ENCODE peak calls at places on chromosomes 13 and 19, in eight cellular contexts. C is T-helper 2 cell, E is iPS-NIHi11, K is amygdala, W is NCI-H1092 treated with DMSO at 0.1 percent for 48 hours, G is stomach, N is anterior cingulate cortex, A is astrocyte of the hippocampus. Y is an unnamed sample.

GRCh38 chr19:32872391-32872790 is 2.8 kb upstream of the SLC7A9 start:
- DNase-seq in C (no peak), E (no peak), K (no peak), W (no peak), G (no peak), N (no peak), A (no peak), Y (no peak)

GRCh38 chr13:32205426-32206096 is 109.6 kb downstream of the ZAR1L start:
- DNase-seq in C (no peak), E (no peak), K (no peak), W (peak), G (no peak), N (no peak), A (no peak), Y (no peak)

GRCh38 chr19:12994701-12995595 is at the start of gene NFIX:
- DNase-seq in C (peak), E (peak), K (no peak), W (no peak), G (peak), N (no peak), A (peak), Y (no peak)

GRCh38 chr19:33467851-33468250 is 53.7 kb downstream of the PEPD start:
- DNase-seq in C (no peak), E (no peak), K (no peak), W (no peak), G (no peak), N (no peak), A (no peak), Y (no peak)

GRCh38 chr13:83312194-83312593 is 570.1 kb downstream of the SLITRK1 start:
- DNase-seq in C (no peak), E (no peak), K (no peak), W (no peak), G (no peak), N (no peak), A (peak), Y (no peak)

GRCh38 chr19:33755314-33756020 is 41.2 kb upstream of the KCTD15 start:
- DNase-seq in C (no peak), E (no peak), K (no peak), W (no peak), G (no peak), N (no peak), A (no peak), Y (no peak)

GRCh38 chr19:10805075-10805757 is 30.8 kb downstream of the TMED1 start:
- DNase-seq in C (no peak), E (no peak), K (no peak), W (no peak), G (peak), N (no peak), A (no peak), Y (no peak)

GRCh38 chr19:5076440-5077208 is 107.7 kb downstream of the KDM4B start:
- DNase-seq in C (no peak), E (no peak), K (no peak), W (no peak), G (no peak), N (no peak), A (no peak), Y (no peak)

GRCh38 chr13:110012102-110012739 is 225.8 kb upstream of the IRS2 start:
- DNase-seq in C (no peak), E (no peak), K (no peak), W (no peak), G (no peak), N (no peak), A (peak), Y (peak)

GRCh38 chr19:34734601-34735103 is 609 bp downstream of the ZNF181 start:
- DNase-seq in C (no peak), E (no peak), K (no peak), W (no peak), G (no peak), N (no peak), A (no peak), Y (no peak)

GRCh38 chr13:72586519-72586918 is 140.9 kb downstream of the MZT1 start:
- DNase-seq in C (no peak), E (no peak), K (no peak), W (no peak), G (no peak), N (no peak), A (peak), Y (no peak)

GRCh38 chr13:51714663-51715168 is 89.2 kb downstream of the DHRS12 start:
- DNase-seq in C (no peak), E (no peak), K (no peak), W (no peak), G (no peak), N (no peak), A (peak), Y (no peak)

GRCh38 chr19:44757735-44758505 is 9.4 kb downstream of the BCL3 start:
- DNase-seq in C (no peak), E (peak), K (no peak), W (no peak), G (peak), N (no peak), A (peak), Y (peak)

GRCh38 chr13:52767949-52768516 is 28.4 kb upstream of the CNMD start:
- DNase-seq in C (no peak), E (no peak), K (no peak), W (no peak), G (no peak), N (no peak), A (no peak), Y (no peak)

GRCh38 chr19:38838986-38839761 is 7.6 kb upstream of the ECH1 start:
- DNase-seq in C (no peak), E (no peak), K (no peak), W (no peak), G (no peak), N (no peak), A (no peak), Y (no peak)

GRCh38 chr13:110116072-110116487 is 190.9 kb downstream of the COL4A1 start:
- DNase-seq in C (peak), E (peak), K (no peak), W (no peak), G (peak), N (no peak), A (no peak), Y (peak)

GRCh38 chr19:44573647-44574046 is 39.7 kb upstream of the IGSF23 start:
- DNase-seq in C (no peak), E (no peak), K (no peak), W (no peak), G (no peak), N (no peak), A (no peak), Y (no peak)

GRCh38 chr19:16052353-16052752 is 23.9 kb upstream of the TPM4 start:
- DNase-seq in C (no peak), E (no peak), K (no peak), W (no peak), G (no peak), N (no peak), A (no peak), Y (no peak)

GRCh38 chr13:103898481-103898880 is 832.3 kb upstream of the SLC10A2 start:
- DNase-seq in C (no peak), E (no peak), K (no peak), W (no peak), G (no peak), N (no peak), A (no peak), Y (peak)

GRCh38 chr13:21148557-21149258 is 27.6 kb downstream of the SKA3 start:
- DNase-seq in C (no peak), E (no peak), K (no peak), W (no peak), G (no peak), N (no peak), A (no peak), Y (no peak)

GRCh38 chr19:4523306-4524110 is 5.2 kb upstream of the PLIN4 start:
- DNase-seq in C (no peak), E (peak), K (no peak), W (no peak), G (peak), N (no peak), A (peak), Y (no peak)

GRCh38 chr13:31862828-31863227 is 123.5 kb downstream of the RXFP2 start:
- DNase-seq in C (no peak), E (no peak), K (no peak), W (no peak), G (no peak), N (no peak), A (no peak), Y (no peak)

GRCh38 chr13:103140001-103140671 is 73.9 kb upstream of the SLC10A2 start:
- DNase-seq in C (no peak), E (peak), K (no peak), W (peak), G (no peak), N (no peak), A (peak), Y (peak)

GRCh38 chr19:55341191-55342043 is 1.7 kb downstream of the KMT5C start:
- DNase-seq in C (peak), E (peak), K (no peak), W (no peak), G (peak), N (peak), A (peak), Y (no peak)

GRCh38 chr19:34066007-34066656 is 106.2 kb upstream of the LSM14A start:
- DNase-seq in C (no peak), E (no peak), K (no peak), W (no peak), G (no peak), N (no peak), A (no peak), Y (no peak)

GRCh38 chr13:73075546-73075945 is 16.7 kb downstream of the KLF5 start:
- DNase-seq in C (no peak), E (peak), K (no peak), W (no peak), G (peak), N (no peak), A (no peak), Y (no peak)

GRCh38 chr13:61192826-61193225 is 222.8 kb downstream of the PCDH20 start:
- DNase-seq in C (no peak), E (no peak), K (no peak), W (no peak), G (no peak), N (no peak), A (no peak), Y (no peak)

GRCh38 chr13:109145631-109146030 is 516.2 kb downstream of the MYO16 start:
- DNase-seq in C (no peak), E (peak), K (no peak), W (peak), G (peak), N (no peak), A (peak), Y (peak)

GRCh38 chr13:46896346-46897138 is at the start of gene HTR2A:
- DNase-seq in C (no peak), E (no peak), K (no peak), W (no peak), G (peak), N (peak), A (peak), Y (no peak)

GRCh38 chr19:35408284-35409171 is 37.7 kb downstream of the GPR42 start:
- DNase-seq in C (no peak), E (no peak), K (no peak), W (no peak), G (no peak), N (no peak), A (no peak), Y (no peak)

GRCh38 chr13:39941236-39941635 is 285.8 kb downstream of the COG6 start:
- DNase-seq in C (no peak), E (peak), K (no peak), W (no peak), G (no peak), N (no peak), A (no peak), Y (no peak)

GRCh38 chr13:30421093-30422055 is 919 bp upstream of the UBE2L5 start:
- DNase-seq in C (peak), E (peak), K (peak), W (no peak), G (peak), N (peak), A (peak), Y (peak)

GRCh38 chr13:45811891-45812583 is 39.5 kb downstream of the SIAH3 start:
- DNase-seq in C (no peak), E (no peak), K (no peak), W (no peak), G (no peak), N (no peak), A (peak), Y (no peak)

GRCh38 chr19:29323972-29324680 is 111.2 kb upstream of the UQCRFS1 start:
- DNase-seq in C (no peak), E (no peak), K (no peak), W (no peak), G (no peak), N (no peak), A (no peak), Y (no peak)

GRCh38 chr19:36489920-36490415 is 607 bp upstream of the ZNF566 start:
- DNase-seq in C (peak), E (peak), K (no peak), W (peak), G (peak), N (peak), A (peak), Y (no peak)

GRCh38 chr13:30873519-30873918 is 32.6 kb upstream of the MEDAG start:
- DNase-seq in C (no peak), E (no peak), K (no peak), W (no peak), G (no peak), N (no peak), A (peak), Y (no peak)

GRCh38 chr13:47545630-47546029 is 455.4 kb downstream of the SUCLA2 start:
- DNase-seq in C (no peak), E (no peak), K (no peak), W (no peak), G (no peak), N (no peak), A (peak), Y (peak)

GRCh38 chr13:91115776-91116175 is 231.7 kb upstream of the MIR17HG start:
- DNase-seq in C (no peak), E (no peak), K (no peak), W (no peak), G (no peak), N (no peak), A (no peak), Y (no peak)

GRCh38 chr19:3066482-3067049 is 4.3 kb upstream of the TLE5 start:
- DNase-seq in C (no peak), E (no peak), K (no peak), W (no peak), G (no peak), N (no peak), A (no peak), Y (no peak)

Y was measured in foreskin melanocyte.